ENCODE peak calls at places on chromosome 5, in four cellular contexts. C, Q, X and Y are unnamed samples.

GRCh38 chr5:122156724-122157325 is 27.5 kb downstream of the ZNF474 start:
- DNase-seq in C (no peak), Q (peak), X (no peak), Y (no peak)

GRCh38 chr5:83099001-83099400 is 21.7 kb downstream of the XRCC4 start:
- DNase-seq in C (no peak), Q (no peak), X (no peak), Y (no peak)

GRCh38 chr5:103774736-103775135 is 212.1 kb upstream of the NUDT12 start:
- DNase-seq in C (no peak), Q (peak), X (no peak), Y (peak)

GRCh38 chr5:73654171-73654811 is 28.3 kb downstream of the ARHGEF28 start:
- DNase-seq in C (no peak), Q (peak), X (peak), Y (no peak)

GRCh38 chr5:140926211-140926902 is at the start of gene PCDHAC1:
- DNase-seq in C (peak), Q (peak), X (peak), Y (no peak)

GRCh38 chr5:176899946-176900782 is 1.0 kb upstream of the HK3 start:
- DNase-seq in C (no peak), Q (no peak), X (no peak), Y (peak)

GRCh38 chr5:160082589-160082988 is 36.7 kb downstream of the PWWP2A start:
- DNase-seq in C (no peak), Q (no peak), X (no peak), Y (no peak)

GRCh38 chr5:1666812-1667588 is 132.6 kb downstream of the MRPL36 start:
- DNase-seq in C (peak), Q (no peak), X (no peak), Y (no peak)

DNA sequence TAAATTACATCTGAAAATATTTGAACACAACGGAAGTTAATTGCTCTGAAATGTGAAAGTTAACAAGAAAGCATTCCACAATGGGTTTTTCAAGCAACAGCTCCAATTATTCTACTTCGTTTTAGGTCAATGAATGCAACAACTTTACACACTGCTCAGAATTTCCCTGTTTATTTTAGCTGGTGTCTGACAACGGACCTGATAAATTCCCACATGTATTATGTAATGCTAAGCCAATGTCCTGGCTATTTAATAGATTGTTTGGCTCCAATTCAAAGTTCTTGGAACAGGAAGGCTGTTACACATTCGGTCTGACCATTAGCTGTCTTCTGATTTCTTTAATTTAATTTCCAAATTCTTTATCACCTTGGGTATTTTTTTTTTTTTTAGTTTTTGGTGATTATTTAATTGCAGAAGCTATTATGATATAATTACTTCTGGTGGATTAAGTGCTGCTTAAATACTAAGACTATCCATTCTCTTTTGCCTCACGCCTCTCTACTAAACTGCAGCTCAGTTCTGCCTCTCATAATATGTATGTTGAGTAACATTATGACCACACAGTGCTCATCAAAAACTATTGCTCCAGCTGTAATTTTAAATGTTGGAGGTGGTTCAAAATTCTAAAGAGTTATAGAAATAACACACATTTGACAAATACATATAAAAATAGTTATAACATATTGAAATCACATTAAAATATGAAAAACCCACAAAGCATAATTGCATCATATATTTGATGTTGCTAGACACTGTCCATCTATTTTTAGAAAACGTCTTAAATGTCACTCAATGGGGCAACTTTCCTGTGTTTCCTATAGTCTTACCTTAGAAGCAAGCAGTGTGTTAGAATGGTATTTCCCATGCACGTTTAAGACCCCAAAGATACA is 57.8 kb downstream of the MEF2C start:
- DNase-seq in C (no peak), Q (peak), X (peak), Y (peak)
- H3K4me3 ChIP-seq in C (no peak), Q (peak), X (no peak), Y (no peak)

DNA sequence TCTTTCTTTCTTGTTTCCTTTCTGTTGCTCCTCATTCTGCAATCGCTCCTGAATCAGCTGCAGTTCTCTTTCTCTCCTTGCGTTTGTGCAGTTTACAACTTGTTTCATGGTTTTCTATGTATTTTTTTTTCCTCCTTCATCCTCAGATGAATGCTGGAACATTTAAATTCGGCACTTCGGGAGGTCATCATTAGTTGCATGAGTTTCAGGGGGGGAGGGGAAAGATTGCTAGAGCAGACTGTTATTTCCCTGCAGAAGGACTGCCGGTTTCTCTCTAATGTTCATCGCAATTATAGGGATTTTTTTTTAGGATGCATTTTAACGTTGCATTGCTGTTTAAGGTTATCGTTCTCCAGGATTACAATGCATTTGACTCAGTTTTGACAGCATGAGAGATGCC is 1311.9 kb upstream of the WWC1 start:
- DNase-seq in C (no peak), Q (no peak), X (no peak), Y (no peak)
- H3K4me3 ChIP-seq in C (peak), Q (peak), X (no peak), Y (peak)

GRCh38 chr5:129003232-129003631 is 37.9 kb downstream of the SLC27A6 start:
- DNase-seq in C (no peak), Q (no peak), X (no peak), Y (no peak)

DNA sequence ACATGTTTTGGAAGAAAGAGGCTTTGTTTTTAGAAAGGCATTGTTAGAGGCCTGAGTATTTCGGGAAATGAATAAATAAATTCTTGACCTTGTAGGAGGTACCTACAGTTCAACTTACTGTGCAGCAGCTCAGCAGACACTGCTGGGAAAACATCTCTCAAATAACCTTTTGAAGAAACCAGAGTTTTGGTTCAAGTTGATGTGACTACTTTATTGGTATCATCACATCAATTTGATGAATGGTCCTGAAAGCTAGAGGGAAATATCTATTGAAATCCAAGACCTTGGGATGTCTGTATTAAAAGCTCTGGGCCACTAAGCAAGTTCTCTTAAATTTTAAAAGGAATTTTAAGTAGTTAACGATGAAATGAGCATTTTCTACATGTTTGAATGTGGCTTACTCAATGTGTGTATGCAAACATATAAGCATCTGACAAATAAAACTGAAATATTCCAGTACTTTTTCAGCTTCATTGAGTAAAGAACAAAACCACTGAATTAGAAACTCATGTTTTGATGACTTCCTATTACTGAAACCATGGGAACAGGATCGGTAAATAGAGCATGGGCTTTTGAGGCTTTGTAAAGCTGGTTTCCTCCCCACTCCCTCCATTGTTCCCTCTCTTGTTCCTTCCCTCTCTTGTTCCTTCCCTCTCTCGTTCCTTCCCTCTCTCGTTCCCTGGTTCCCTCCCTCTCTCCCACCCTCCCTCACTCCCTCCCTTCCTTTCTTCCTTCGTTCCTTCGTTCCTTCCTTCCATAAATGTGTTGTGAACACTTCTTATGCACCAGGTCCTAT is 36.7 kb downstream of the SLC27A6 start:
- DNase-seq in C (no peak), Q (no peak), X (no peak), Y (no peak)
- H3K4me3 ChIP-seq in C (no peak), Q (no peak), X (no peak), Y (no peak)

GRCh38 chr5:88695232-88695631 is 187.8 kb downstream of the MEF2C start:
- DNase-seq in C (no peak), Q (no peak), X (no peak), Y (no peak)
- H3K4me3 ChIP-seq in C (no peak), Q (no peak), X (no peak), Y (no peak)

GRCh38 chr5:95858661-95859326 is 36.3 kb upstream of the GLRX start:
- DNase-seq in C (peak), Q (peak), X (peak), Y (peak)

GRCh38 chr5:95857185-95857945 is 34.8 kb upstream of the GLRX start:
- DNase-seq in C (peak), Q (peak), X (peak), Y (peak)

GRCh38 chr5:95861221-95861857 is 38.8 kb upstream of the GLRX start:
- DNase-seq in C (peak), Q (peak), X (peak), Y (peak)

GRCh38 chr5:95858023-95858461 is 35.5 kb upstream of the GLRX start:
- DNase-seq in C (no peak), Q (peak), X (no peak), Y (peak)

DNA sequence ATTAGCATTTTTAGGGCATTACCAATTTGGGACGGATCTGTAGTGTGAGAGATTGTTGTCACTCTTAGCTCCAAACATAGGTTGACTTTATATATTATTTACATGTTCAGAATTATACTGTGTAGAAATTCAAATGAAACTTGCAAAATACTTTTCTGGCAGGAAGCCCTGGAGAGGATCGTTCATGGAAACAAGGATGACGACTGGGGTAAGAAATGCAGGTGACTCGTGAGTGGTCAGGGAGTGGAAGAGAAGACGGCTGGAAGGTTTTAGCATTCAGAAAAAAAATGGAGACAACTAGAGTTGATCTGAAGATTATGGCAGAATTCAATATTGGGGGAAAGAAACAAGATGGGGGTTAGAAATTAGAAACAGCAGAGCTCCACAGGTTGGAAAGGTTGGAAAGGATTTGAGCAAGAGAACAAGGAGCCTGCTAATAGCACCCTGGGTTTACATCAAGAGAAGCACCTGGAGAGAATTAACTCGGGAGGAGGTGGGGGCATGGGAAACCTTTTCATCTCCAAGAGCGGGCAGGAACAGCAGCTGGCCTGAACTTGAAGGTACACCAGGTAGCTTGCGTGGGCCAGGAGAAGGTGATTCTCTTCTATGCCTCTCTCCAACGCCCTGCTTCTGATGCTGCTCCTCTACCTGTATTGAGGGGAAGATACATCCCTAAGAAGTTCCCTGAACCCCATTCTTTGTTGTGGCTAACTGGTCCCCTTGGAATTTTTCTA is 37.0 kb upstream of the GLRX start:
- DNase-seq in C (no peak), Q (no peak), X (no peak), Y (no peak)
- H3K4me3 ChIP-seq in C (peak), Q (no peak), X (no peak), Y (peak)

DNA sequence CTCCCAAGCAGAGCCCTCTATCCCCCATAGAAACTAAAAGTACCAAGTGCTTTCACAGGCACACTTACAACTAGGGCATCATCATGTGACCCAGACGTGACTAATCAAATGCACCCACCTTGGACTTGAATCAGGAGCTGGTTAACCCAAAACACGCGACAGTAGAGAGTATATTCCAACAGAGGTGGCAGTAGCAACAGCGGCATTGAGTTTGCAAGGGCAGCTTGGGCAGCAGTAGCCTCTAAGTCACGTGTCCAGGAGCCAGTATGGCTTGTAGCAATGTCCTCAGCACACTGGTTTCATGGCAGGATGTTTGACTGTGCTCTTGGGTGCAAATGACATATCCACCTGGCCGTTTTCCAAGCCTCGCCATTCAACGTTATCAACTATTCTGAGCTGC is 73.4 kb upstream of the DNAH5 start:
- DNase-seq in C (no peak), Q (no peak), X (no peak), Y (no peak)
- H3K4me3 ChIP-seq in C (no peak), Q (no peak), X (no peak), Y (no peak)

GRCh38 chr5:31854181-31854624 is 215.3 kb downstream of the PDZD2 start:
- DNase-seq in C (peak), Q (peak), X (no peak), Y (peak)
- H3K4me3 ChIP-seq in C (peak), Q (peak), X (peak), Y (peak)